ENCODE peak calls at places on chromosomes 5 and 9, in four cellular contexts. X is left ventricle myocardium superior, O is fibroblast of lung, R is GM12864. Q is an unnamed sample.

GRCh38 chr5:59798862-59799667 is 94.5 kb downstream of the PDE4D start:
- DNase-seq in X (no peak), O (peak; percentile 54), R (no peak), Q (no peak)

GRCh38 chr5:60522299-60522915 is 177.6 kb downstream of the DEPDC1B start:
- DNase-seq in X (no peak), O (no peak), R (peak; percentile 68), Q (no peak)

GRCh38 chr9:87406545-87407166 is 91.0 kb upstream of the DAPK1 start:
- DNase-seq in X (no peak), O (no peak), R (no peak), Q (no peak)

GRCh38 chr9:16039103-16039987 is 486.5 kb downstream of the CCDC171 start:
- DNase-seq in X (no peak), O (peak; percentile 47), R (peak; percentile 10), Q (no peak)

GRCh38 chr5:143350790-143351603 is 52.5 kb downstream of the NR3C1 start:
- DNase-seq in X (no peak), O (peak; percentile 82), R (no peak), Q (no peak)

GRCh38 chr9:5442400-5443011 is 4.8 kb upstream of the PLGRKT start:
- DNase-seq in X (no peak), O (peak; percentile 70), R (no peak), Q (no peak)

GRCh38 chr5:72328172-72328571 is 8.0 kb downstream of the PTCD2 start:
- DNase-seq in X (peak; percentile 79), O (peak; percentile 66), R (no peak), Q (no peak)

GRCh38 chr9:106284300-106284699 is 578.7 kb upstream of the ZNF462 start:
- DNase-seq in X (no peak), O (no peak), R (no peak), Q (no peak)

GRCh38 chr5:169803077-169803981 is 166.3 kb downstream of the DOCK2 start:
- DNase-seq in X (peak; percentile 63), O (peak; percentile 99), R (no peak), Q (no peak)

GRCh38 chr5:44603496-44604272 is 205.1 kb upstream of the MRPS30 start:
- DNase-seq in X (no peak), O (no peak), R (no peak), Q (no peak)

GRCh38 chr9:87810008-87810407 is 72.7 kb upstream of the SPATA31E1 start:
- DNase-seq in X (no peak), O (no peak), R (no peak), Q (no peak)

GRCh38 chr5:176735383-176736265 is 74.7 kb upstream of the UNC5A start:
- DNase-seq in X (no peak), O (no peak), R (no peak), Q (no peak)

GRCh38 chr9:33170464-33171156 is 3.5 kb upstream of the B4GALT1 start:
- DNase-seq in X (peak; percentile 81), O (peak; percentile 34), R (no peak), Q (no peak)

GRCh38 chr5:61678966-61679365 is 346.9 kb downstream of the ZSWIM6 start:
- DNase-seq in X (no peak), O (no peak), R (no peak), Q (no peak)

GRCh38 chr5:134145779-134146581 is 30.8 kb downstream of the SKP1 start:
- DNase-seq in X (peak; percentile 83), O (peak; percentile 65), R (peak; percentile 45), Q (peak; percentile 66)

GRCh38 chr9:96169488-96169887 is 132.5 kb downstream of the HSD17B3 start:
- DNase-seq in X (peak; percentile 39), O (peak; percentile 63), R (no peak), Q (no peak)

GRCh38 chr9:81560851-81561732 is 128.3 kb downstream of the TLE1 start:
- DNase-seq in X (no peak), O (no peak), R (no peak), Q (no peak)

GRCh38 chr5:1294839-1295649 is at the start of gene TERT:
- DNase-seq in X (no peak), O (no peak), R (no peak), Q (peak; percentile 60)

Q was measured in effector memory CD4-positive, alpha-beta T cell.